ENCODE peak calls at places on chromosome 11, in ten cellular contexts. One of them, this sample, is unnamed.

GRCh38 chr11:1392561-1392960 is 2.8 kb downstream of the BRSK2 start:
- DNase-seq in stimulated activated CD4-positive, alpha-beta T cell treated with anti-CD3 and anti-CD28 coated beads, TNF-alpha, amount 100 ng/mL, for 4 hours: no peak
- DNase-seq in smooth muscle cell of the brain vasculature: no peak
- DNase-seq in HT-29: no peak
- DNase-seq in HuH-7: no peak
- DNase-seq in adrenal gland: no peak
- DNase-seq in AG04450: no peak
- DNase-seq in activated naive CD8-positive, alpha-beta T cell treated with anti-CD3 and anti-CD28 coated beads, Interleukin-2, amount 50 U/mL, for 24 hours: no peak
- DNase-seq in heart left ventricle: no peak
- DNase-seq in lower leg skin: no peak
- DNase-seq in this sample: no peak

GRCh38 chr11:115067471-115067870 is 389.1 kb downstream of the NXPE2 start:
- DNase-seq in stimulated activated CD4-positive, alpha-beta T cell treated with anti-CD3 and anti-CD28 coated beads, TNF-alpha, amount 100 ng/mL, for 4 hours: no peak
- DNase-seq in smooth muscle cell of the brain vasculature: no peak
- DNase-seq in HT-29: no peak
- DNase-seq in HuH-7: no peak
- DNase-seq in adrenal gland: no peak
- DNase-seq in AG04450: no peak
- DNase-seq in activated naive CD8-positive, alpha-beta T cell treated with anti-CD3 and anti-CD28 coated beads, Interleukin-2, amount 50 U/mL, for 24 hours: no peak
- DNase-seq in heart left ventricle: no peak
- DNase-seq in lower leg skin: no peak
- DNase-seq in this sample: no peak

GRCh38 chr11:120839201-120839600 is 184.7 kb upstream of the TBCEL start:
- DNase-seq in stimulated activated CD4-positive, alpha-beta T cell treated with anti-CD3 and anti-CD28 coated beads, TNF-alpha, amount 100 ng/mL, for 4 hours: no peak
- DNase-seq in smooth muscle cell of the brain vasculature: no peak
- DNase-seq in HT-29: no peak
- DNase-seq in HuH-7: no peak
- DNase-seq in adrenal gland: no peak
- DNase-seq in AG04450: no peak
- DNase-seq in activated naive CD8-positive, alpha-beta T cell treated with anti-CD3 and anti-CD28 coated beads, Interleukin-2, amount 50 U/mL, for 24 hours: no peak
- DNase-seq in heart left ventricle: no peak
- DNase-seq in lower leg skin: no peak
- DNase-seq in this sample: no peak

GRCh38 chr11:46357483-46357936 is 10.2 kb downstream of the DGKZ start:
- DNase-seq in stimulated activated CD4-positive, alpha-beta T cell treated with anti-CD3 and anti-CD28 coated beads, TNF-alpha, amount 100 ng/mL, for 4 hours: no peak
- DNase-seq in smooth muscle cell of the brain vasculature: no peak
- DNase-seq in HT-29: no peak
- DNase-seq in HuH-7: no peak
- DNase-seq in adrenal gland: no peak
- DNase-seq in AG04450: no peak
- DNase-seq in activated naive CD8-positive, alpha-beta T cell treated with anti-CD3 and anti-CD28 coated beads, Interleukin-2, amount 50 U/mL, for 24 hours: no peak
- DNase-seq in heart left ventricle: no peak
- DNase-seq in lower leg skin: no peak
- DNase-seq in this sample: no peak

GRCh38 chr11:1939006-1939626 is 8.0 kb upstream of the MRPL23 start:
- DNase-seq in stimulated activated CD4-positive, alpha-beta T cell treated with anti-CD3 and anti-CD28 coated beads, TNF-alpha, amount 100 ng/mL, for 4 hours: no peak
- DNase-seq in smooth muscle cell of the brain vasculature: no peak
- DNase-seq in HT-29: no peak
- DNase-seq in HuH-7: no peak
- DNase-seq in adrenal gland: no peak
- DNase-seq in AG04450: no peak
- DNase-seq in activated naive CD8-positive, alpha-beta T cell treated with anti-CD3 and anti-CD28 coated beads, Interleukin-2, amount 50 U/mL, for 24 hours: no peak
- DNase-seq in heart left ventricle: peak; percentile 47
- DNase-seq in lower leg skin: no peak
- DNase-seq in this sample: no peak

GRCh38 chr11:93025558-93026255 is 56.3 kb downstream of the MTNR1B start:
- DNase-seq in stimulated activated CD4-positive, alpha-beta T cell treated with anti-CD3 and anti-CD28 coated beads, TNF-alpha, amount 100 ng/mL, for 4 hours: no peak
- DNase-seq in smooth muscle cell of the brain vasculature: no peak
- DNase-seq in HT-29: no peak
- DNase-seq in HuH-7: no peak
- DNase-seq in adrenal gland: no peak
- DNase-seq in AG04450: no peak
- DNase-seq in activated naive CD8-positive, alpha-beta T cell treated with anti-CD3 and anti-CD28 coated beads, Interleukin-2, amount 50 U/mL, for 24 hours: no peak
- DNase-seq in heart left ventricle: no peak
- DNase-seq in lower leg skin: no peak
- DNase-seq in this sample: peak; percentile 18

GRCh38 chr11:70470127-70470526 is 71.8 kb downstream of the CTTN start:
- DNase-seq in stimulated activated CD4-positive, alpha-beta T cell treated with anti-CD3 and anti-CD28 coated beads, TNF-alpha, amount 100 ng/mL, for 4 hours: no peak
- DNase-seq in smooth muscle cell of the brain vasculature: no peak
- DNase-seq in HT-29: no peak
- DNase-seq in HuH-7: no peak
- DNase-seq in adrenal gland: no peak
- DNase-seq in AG04450: no peak
- DNase-seq in activated naive CD8-positive, alpha-beta T cell treated with anti-CD3 and anti-CD28 coated beads, Interleukin-2, amount 50 U/mL, for 24 hours: no peak
- DNase-seq in heart left ventricle: no peak
- DNase-seq in lower leg skin: peak; percentile 24
- DNase-seq in this sample: no peak

GRCh38 chr11:61893981-61894380 is 2.6 kb upstream of the FADS3 start:
- DNase-seq in stimulated activated CD4-positive, alpha-beta T cell treated with anti-CD3 and anti-CD28 coated beads, TNF-alpha, amount 100 ng/mL, for 4 hours: no peak
- DNase-seq in smooth muscle cell of the brain vasculature: no peak
- DNase-seq in HT-29: no peak
- DNase-seq in HuH-7: no peak
- DNase-seq in adrenal gland: no peak
- DNase-seq in AG04450: peak; percentile 65
- DNase-seq in activated naive CD8-positive, alpha-beta T cell treated with anti-CD3 and anti-CD28 coated beads, Interleukin-2, amount 50 U/mL, for 24 hours: no peak
- DNase-seq in heart left ventricle: no peak
- DNase-seq in lower leg skin: no peak
- DNase-seq in this sample: peak; percentile 78

GRCh38 chr11:11243258-11243789 is 109.7 kb downstream of the CSNK2A3 start:
- DNase-seq in stimulated activated CD4-positive, alpha-beta T cell treated with anti-CD3 and anti-CD28 coated beads, TNF-alpha, amount 100 ng/mL, for 4 hours: no peak
- DNase-seq in smooth muscle cell of the brain vasculature: no peak
- DNase-seq in HT-29: no peak
- DNase-seq in HuH-7: no peak
- DNase-seq in adrenal gland: no peak
- DNase-seq in AG04450: no peak
- DNase-seq in activated naive CD8-positive, alpha-beta T cell treated with anti-CD3 and anti-CD28 coated beads, Interleukin-2, amount 50 U/mL, for 24 hours: no peak
- DNase-seq in heart left ventricle: no peak
- DNase-seq in lower leg skin: peak; percentile 64
- DNase-seq in this sample: no peak

GRCh38 chr11:33375688-33376311 is 118.6 kb downstream of the HIPK3 start:
- DNase-seq in stimulated activated CD4-positive, alpha-beta T cell treated with anti-CD3 and anti-CD28 coated beads, TNF-alpha, amount 100 ng/mL, for 4 hours: no peak
- DNase-seq in smooth muscle cell of the brain vasculature: no peak
- DNase-seq in HT-29: no peak
- DNase-seq in HuH-7: no peak
- DNase-seq in adrenal gland: no peak
- DNase-seq in AG04450: no peak
- DNase-seq in activated naive CD8-positive, alpha-beta T cell treated with anti-CD3 and anti-CD28 coated beads, Interleukin-2, amount 50 U/mL, for 24 hours: peak; percentile 5
- DNase-seq in heart left ventricle: no peak
- DNase-seq in lower leg skin: no peak
- DNase-seq in this sample: peak; percentile 34

GRCh38 chr11:129090056-129090455 is 102.1 kb downstream of the ARHGAP32 start:
- DNase-seq in stimulated activated CD4-positive, alpha-beta T cell treated with anti-CD3 and anti-CD28 coated beads, TNF-alpha, amount 100 ng/mL, for 4 hours: no peak
- DNase-seq in smooth muscle cell of the brain vasculature: no peak
- DNase-seq in HT-29: no peak
- DNase-seq in HuH-7: no peak
- DNase-seq in adrenal gland: no peak
- DNase-seq in AG04450: peak; percentile 13
- DNase-seq in activated naive CD8-positive, alpha-beta T cell treated with anti-CD3 and anti-CD28 coated beads, Interleukin-2, amount 50 U/mL, for 24 hours: no peak
- DNase-seq in heart left ventricle: no peak
- DNase-seq in lower leg skin: no peak
- DNase-seq in this sample: peak; percentile 25

GRCh38 chr11:66011785-66012303 is at the start of gene CST6:
- DNase-seq in stimulated activated CD4-positive, alpha-beta T cell treated with anti-CD3 and anti-CD28 coated beads, TNF-alpha, amount 100 ng/mL, for 4 hours: no peak
- DNase-seq in smooth muscle cell of the brain vasculature: no peak
- DNase-seq in HT-29: peak; percentile 13
- DNase-seq in HuH-7: no peak
- DNase-seq in adrenal gland: no peak
- DNase-seq in AG04450: no peak
- DNase-seq in activated naive CD8-positive, alpha-beta T cell treated with anti-CD3 and anti-CD28 coated beads, Interleukin-2, amount 50 U/mL, for 24 hours: no peak
- DNase-seq in heart left ventricle: no peak
- DNase-seq in lower leg skin: no peak
- DNase-seq in this sample: no peak

GRCh38 chr11:67167086-67167485 is 48.0 kb downstream of the KDM2A start:
- DNase-seq in stimulated activated CD4-positive, alpha-beta T cell treated with anti-CD3 and anti-CD28 coated beads, TNF-alpha, amount 100 ng/mL, for 4 hours: no peak
- DNase-seq in smooth muscle cell of the brain vasculature: no peak
- DNase-seq in HT-29: no peak
- DNase-seq in HuH-7: no peak
- DNase-seq in adrenal gland: no peak
- DNase-seq in AG04450: no peak
- DNase-seq in activated naive CD8-positive, alpha-beta T cell treated with anti-CD3 and anti-CD28 coated beads, Interleukin-2, amount 50 U/mL, for 24 hours: no peak
- DNase-seq in heart left ventricle: no peak
- DNase-seq in lower leg skin: no peak
- DNase-seq in this sample: no peak